ENCODE peak calls at places on chromosomes 12 and 14, in four cellular contexts. One of them, this sample, is unnamed.

GRCh38 chr12:108152179-108152538 is 23.1 kb downstream of the WSCD2 start:
- DNase-seq in right atrium auricular region: no peak
- DNase-seq in DND-41: no peak
- DNase-seq in lower lobe of right lung: no peak
- DNase-seq in this sample: no peak

GRCh38 chr12:57135487-57135886 is 7.2 kb downstream of the LRP1 start:
- DNase-seq in lower lobe of right lung: no peak
- DNase-seq in DND-41: no peak
- DNase-seq in right atrium auricular region: no peak
- DNase-seq in this sample: no peak

GRCh38 chr14:91996951-91997371 is 42.9 kb downstream of the TRIP11 start:
- DNase-seq in lower lobe of right lung: no peak
- DNase-seq in DND-41: no peak
- DNase-seq in right atrium auricular region: no peak
- DNase-seq in this sample: peak

GRCh38 chr14:100862277-100862676 is 36.4 kb downstream of the MEG3 start:
- DNase-seq in right atrium auricular region: no peak
- DNase-seq in lower lobe of right lung: peak
- DNase-seq in DND-41: no peak
- DNase-seq in this sample: no peak

GRCh38 chr12:123889000-123889399 is 83.6 kb downstream of the CCDC92 start:
- DNase-seq in lower lobe of right lung: no peak
- DNase-seq in right atrium auricular region: no peak
- DNase-seq in DND-41: no peak
- DNase-seq in this sample: no peak

GRCh38 chr12:89213747-89214146 is 138.6 kb downstream of the DUSP6 start:
- DNase-seq in right atrium auricular region: no peak
- DNase-seq in DND-41: no peak
- DNase-seq in lower lobe of right lung: no peak
- DNase-seq in this sample: no peak

GRCh38 chr12:52650520-52651081 is 1.4 kb downstream of the KRT2 start:
- DNase-seq in lower lobe of right lung: no peak
- DNase-seq in right atrium auricular region: peak
- DNase-seq in DND-41: no peak
- DNase-seq in this sample: peak

GRCh38 chr12:111792155-111792876 is 25.6 kb downstream of the ALDH2 start:
- DNase-seq in lower lobe of right lung: no peak
- DNase-seq in right atrium auricular region: peak
- DNase-seq in DND-41: no peak
- DNase-seq in this sample: no peak

DNA sequence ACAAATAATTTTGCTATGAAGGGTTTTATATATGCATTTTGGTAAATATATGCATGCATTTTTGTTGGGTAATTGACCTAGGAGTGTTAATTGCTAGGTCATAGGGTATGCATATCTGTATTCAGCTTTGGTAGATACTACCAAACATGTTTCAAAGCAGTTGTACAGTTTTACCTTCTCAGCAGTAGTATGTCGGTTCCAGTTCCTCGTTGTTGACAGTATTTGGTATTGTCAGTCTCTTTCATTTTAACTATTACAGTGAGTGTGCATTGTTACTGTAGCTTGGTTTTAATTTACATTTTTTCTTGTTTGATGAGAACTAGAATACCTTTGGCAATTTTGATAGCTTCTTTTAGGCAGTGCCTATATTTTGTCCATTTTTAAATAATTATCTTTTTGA is 98.9 kb downstream of the ARID2 start:
- DNase-seq in DND-41: no peak
- DNase-seq in lower lobe of right lung: no peak
- DNase-seq in right atrium auricular region: no peak
- DNase-seq in this sample: peak
- H3K4me3 ChIP-seq in DND-41: no peak
- H3K4me3 ChIP-seq in lower lobe of right lung: no peak
- H3K4me3 ChIP-seq in right atrium auricular region: no peak
- H3K4me3 ChIP-seq in this sample: no peak

DNA sequence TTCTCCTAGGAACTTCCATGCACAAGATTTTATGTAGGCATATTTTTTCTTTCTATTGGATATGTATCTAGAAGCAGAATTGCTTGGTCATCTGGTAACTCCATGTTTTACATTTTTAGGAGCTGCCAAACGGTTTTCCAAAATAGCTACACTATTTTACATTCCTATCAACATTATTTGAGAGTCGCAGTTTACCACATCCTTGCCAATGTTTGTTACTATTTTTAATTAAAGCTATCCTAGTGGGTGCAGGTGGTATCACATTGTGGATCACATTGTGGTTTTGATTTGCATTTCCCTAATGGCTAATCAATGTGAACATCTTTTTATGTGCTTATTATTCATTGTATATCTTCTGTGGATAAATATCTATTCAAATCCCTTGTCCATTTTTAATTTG is 48.8 kb downstream of the RERG start:
- DNase-seq in right atrium auricular region: no peak
- DNase-seq in lower lobe of right lung: no peak
- DNase-seq in DND-41: no peak
- DNase-seq in this sample: no peak
- TF ChIP-seq CTCF in right atrium auricular region: no peak
- TF ChIP-seq CTCF in lower lobe of right lung: no peak
- TF ChIP-seq CTCF in DND-41: no peak
- TF ChIP-seq CTCF in this sample: no peak

DNA sequence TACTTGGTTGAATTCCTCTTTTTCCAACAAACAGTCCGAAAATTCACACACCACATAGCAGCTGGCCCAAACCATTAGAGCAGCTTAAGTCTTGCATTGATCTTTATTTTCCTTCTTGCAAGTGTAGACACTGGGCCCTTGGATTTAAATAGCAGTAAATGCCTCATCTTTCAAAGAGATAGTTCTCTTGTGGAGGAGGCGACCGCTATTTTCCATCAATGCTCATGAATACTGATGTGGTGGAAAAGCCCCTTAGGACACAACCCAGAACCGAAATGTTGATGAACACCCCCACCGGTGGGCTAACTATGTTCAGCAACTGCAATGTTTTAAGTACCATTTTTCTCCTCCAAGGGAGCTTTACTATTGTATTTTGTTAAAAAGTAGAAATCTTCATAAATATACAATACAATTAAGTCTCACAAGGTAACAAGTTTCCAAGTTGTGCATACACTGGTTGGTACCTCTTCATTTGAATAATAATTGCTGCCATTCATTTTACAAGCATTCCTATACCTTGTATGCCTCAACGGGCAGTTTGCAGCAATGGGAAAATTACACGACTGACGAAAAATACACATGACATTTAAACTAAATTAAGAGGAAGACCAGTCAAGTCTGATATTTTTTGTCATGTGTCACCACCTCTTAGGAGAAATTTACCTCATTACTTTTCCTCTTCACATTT is 18.0 kb downstream of the NIN start:
- DNase-seq in lower lobe of right lung: no peak
- DNase-seq in right atrium auricular region: no peak
- DNase-seq in DND-41: no peak
- DNase-seq in this sample: no peak
- H3K4me3 ChIP-seq in lower lobe of right lung: no peak
- H3K4me3 ChIP-seq in right atrium auricular region: no peak
- H3K4me3 ChIP-seq in DND-41: no peak
- H3K4me3 ChIP-seq in this sample: peak

DNA sequence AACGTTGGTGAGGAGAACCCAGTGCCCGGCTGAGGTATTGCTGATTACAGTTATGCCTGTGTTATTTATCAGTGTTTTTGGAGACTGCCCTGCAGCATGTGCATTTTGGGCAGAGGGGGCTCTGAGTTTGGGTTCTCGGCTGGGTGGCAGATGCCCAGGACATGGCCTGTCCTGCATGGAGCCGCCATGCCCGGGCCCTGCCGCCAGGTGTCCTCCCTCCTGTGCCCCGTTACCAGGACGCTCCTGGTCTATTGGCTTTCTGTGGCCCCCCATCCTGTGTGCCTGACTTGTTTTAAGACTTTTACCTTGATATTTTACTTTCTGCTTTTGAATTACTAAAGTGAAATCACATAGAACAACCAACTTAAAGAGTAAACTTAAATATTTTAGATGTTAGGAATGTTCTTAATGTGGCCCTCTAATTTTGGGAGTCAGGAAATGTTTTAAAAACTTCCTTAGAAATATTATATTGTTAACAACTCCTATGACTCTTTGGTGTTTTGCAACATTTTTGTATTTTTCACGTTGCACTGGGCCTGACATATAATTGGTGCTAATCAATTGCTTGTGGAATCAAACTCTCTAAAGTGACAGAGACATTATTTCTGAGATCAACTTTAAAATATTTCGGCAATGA is 51.8 kb downstream of the PRIMA1 start:
- DNase-seq in right atrium auricular region: no peak
- DNase-seq in lower lobe of right lung: no peak
- DNase-seq in DND-41: no peak
- DNase-seq in this sample: peak
- TF ChIP-seq CTCF in right atrium auricular region: peak
- TF ChIP-seq CTCF in lower lobe of right lung: peak
- TF ChIP-seq CTCF in DND-41: no peak
- TF ChIP-seq CTCF in this sample: no peak